ENCODE peak calls at places on chromosomes 2 and 18, in seven cellular contexts. I is RWPE1; Q is HEK293T; A is activated CD4-positive, alpha-beta T cell treated with anti-CD3 and anti-CD28 coated beads for 1 hour; Z is COR-L47; W is hippocampal formation; F is HTR-8/SVneo. V is an unnamed sample.

GRCh38 chr18:37322497-37323035 is 243.0 kb downstream of the CELF4 start:
- DNase-seq in I (peak), A (no peak), W (peak), Z (peak), Q (peak), F (peak), V (no peak)

GRCh38 chr18:12890500-12890899 is 6.5 kb upstream of the PTPN2 start:
- DNase-seq in I (no peak), Z (no peak), W (no peak), A (no peak), F (no peak), Q (no peak), V (peak)

GRCh38 chr2:205766765-205767359 is 84.6 kb downstream of the NRP2 start:
- DNase-seq in A (peak), Q (peak), Z (peak), W (peak), I (peak), F (peak), V (peak)

GRCh38 chr18:21264651-21265050 is 22.6 kb downstream of the GREB1L start:
- DNase-seq in Z (peak), W (no peak), F (no peak), Q (no peak), I (no peak), A (no peak), V (peak)

GRCh38 chr2:30022444-30023071 is 101.2 kb upstream of the ALK start:
- DNase-seq in W (no peak), Q (no peak), F (no peak), Z (no peak), A (no peak), I (no peak), V (no peak)

GRCh38 chr2:30492185-30492584 is 45.1 kb downstream of the LCLAT1 start:
- DNase-seq in Z (no peak), I (no peak), F (no peak), Q (no peak), W (no peak), A (no peak), V (no peak)

GRCh38 chr2:39696838-39697237 is 31.1 kb downstream of the TMEM178A start:
- DNase-seq in Z (no peak), F (peak), Q (no peak), I (peak), W (no peak), A (no peak), V (no peak)

GRCh38 chr2:222950886-222951285 is 90.0 kb downstream of the ACSL3 start:
- DNase-seq in A (no peak), I (peak), Z (no peak), F (peak), Q (no peak), W (no peak), V (no peak)

GRCh38 chr2:237872178-237872887 is 12.9 kb downstream of the RAMP1 start:
- DNase-seq in I (no peak), F (no peak), W (no peak), Z (no peak), Q (no peak), A (no peak), V (no peak)

GRCh38 chr2:229674830-229675530 is 39.4 kb downstream of the DNER start:
- DNase-seq in W (no peak), Q (no peak), Z (no peak), A (no peak), F (no peak), I (no peak), V (no peak)

GRCh38 chr2:9029721-9030120 is 26.2 kb upstream of the MBOAT2 start:
- DNase-seq in I (no peak), Z (peak), Q (peak), F (no peak), W (no peak), A (no peak), V (no peak)

GRCh38 chr2:212007972-212008371 is 530.6 kb downstream of the ERBB4 start:
- DNase-seq in F (no peak), Q (no peak), I (no peak), A (no peak), Z (no peak), W (no peak), V (no peak)

GRCh38 chr2:13681936-13682335 is 950.6 kb upstream of the LRATD1 start:
- DNase-seq in I (no peak), Q (no peak), A (no peak), W (no peak), F (no peak), Z (no peak), V (no peak)

GRCh38 chr2:15120578-15120977 is 440.6 kb downstream of the NBAS start:
- DNase-seq in Q (no peak), W (no peak), F (no peak), I (no peak), Z (no peak), A (no peak), V (no peak)

GRCh38 chr2:16155351-16156145 is 215.2 kb downstream of the MYCN start:
- DNase-seq in I (no peak), Z (no peak), W (no peak), A (no peak), F (no peak), Q (no peak), V (no peak)

GRCh38 chr2:233120459-233120858 is 60.3 kb downstream of the INPP5D start:
- DNase-seq in A (no peak), W (no peak), Q (no peak), I (no peak), Z (no peak), F (no peak), V (peak)

GRCh38 chr18:24976502-24976901 is 375.5 kb downstream of the ZNF521 start:
- DNase-seq in Z (no peak), I (no peak), Q (no peak), W (no peak), F (no peak), A (no peak), V (no peak)

GRCh38 chr2:200255549-200255948 is 50.9 kb upstream of the SPATS2L start:
- DNase-seq in Q (no peak), Z (no peak), W (no peak), F (no peak), I (no peak), A (no peak), V (no peak)

GRCh38 chr2:158665536-158666302 is 129.4 kb upstream of the DAPL1 start:
- DNase-seq in F (no peak), Q (no peak), Z (peak), W (no peak), I (no peak), A (no peak), V (no peak)

GRCh38 chr2:232979871-232980461 is 33.1 kb downstream of the NGEF start:
- DNase-seq in W (no peak), Z (no peak), A (no peak), I (peak), Q (no peak), F (peak), V (peak)

GRCh38 chr2:160492401-160493226 is 993 bp downstream of the RBMS1 start:
- DNase-seq in Z (no peak), F (peak), A (peak), I (peak), W (no peak), Q (peak), V (peak)

GRCh38 chr2:240033330-240033678 is 3.1 kb upstream of the OR6B2 start:
- DNase-seq in A (no peak), I (no peak), W (no peak), Q (no peak), Z (no peak), F (no peak), V (no peak)

GRCh38 chr2:119958642-119959268 is 54.1 kb upstream of the EPB41L5 start:
- DNase-seq in W (no peak), A (no peak), Q (no peak), Z (no peak), F (no peak), I (no peak), V (no peak)

GRCh38 chr18:6543330-6543908 is 128.7 kb upstream of the L3MBTL4 start:
- DNase-seq in I (peak), Q (no peak), F (peak), W (no peak), Z (peak), A (no peak), V (no peak)

GRCh38 chr2:54042908-54043620 is 72.3 kb upstream of the PSME4 start:
- DNase-seq in W (peak), A (no peak), Z (no peak), F (no peak), I (no peak), Q (no peak), V (no peak)

GRCh38 chr2:195106681-195107380 is 550.2 kb upstream of the SLC39A10 start:
- DNase-seq in F (no peak), I (no peak), Q (no peak), A (no peak), Z (no peak), W (no peak), V (no peak)

GRCh38 chr2:37688771-37689468 is 17.5 kb upstream of the CDC42EP3 start:
- DNase-seq in I (peak), Q (no peak), A (no peak), Z (no peak), W (no peak), F (peak), V (peak)

GRCh38 chr2:14256890-14257289 is 375.6 kb upstream of the LRATD1 start:
- DNase-seq in Q (no peak), F (no peak), W (no peak), A (no peak), Z (no peak), I (peak), V (no peak)

GRCh38 chr18:57221084-57221483 is 74.2 kb downstream of the BOD1L2 start:
- DNase-seq in I (no peak), Z (no peak), W (no peak), F (no peak), Q (no peak), A (no peak), V (no peak)

GRCh38 chr2:188813315-188813714 is 160.9 kb upstream of the COL3A1 start:
- DNase-seq in Z (no peak), F (no peak), A (no peak), Q (no peak), W (no peak), I (no peak), V (no peak)

GRCh38 chr2:65214361-65214760 is 13.3 kb upstream of the ACTR2 start:
- DNase-seq in I (no peak), Q (no peak), Z (no peak), W (no peak), F (peak), A (no peak), V (no peak)

GRCh38 chr2:88638743-88639142 is 11.5 kb upstream of the EIF2AK3 start:
- DNase-seq in F (no peak), A (no peak), W (no peak), Q (no peak), Z (no peak), I (peak), V (peak)

GRCh38 chr18:68215931-68216330 is 499.0 kb downstream of the TMX3 start:
- DNase-seq in A (no peak), W (no peak), I (peak), Q (no peak), Z (no peak), F (peak), V (peak)